ENCODE peak calls at places on chromosomes 13 and 19, in seven cellular contexts. X is HCT116, Q is fibroblast of lung, J is GM23248, H is GM23338, G is A673, P is PC-3. F is an unnamed sample.
A peak's percentile ranks its signal among the peaks of the same experiment; 100 is the strongest.

GRCh38 chr19:1286859-1287621 is 1.4 kb downstream of the EFNA2 start:
- DNase-seq in X (no peak), Q (no peak), J (no peak), H (no peak), G (no peak), P (no peak), F (no peak)

GRCh38 chr13:35923347-35923746 is 207.8 kb downstream of the DCLK1 start:
- DNase-seq in X (peak; percentile 16), Q (peak; percentile 17), J (peak; percentile 84), H (no peak), G (peak; percentile 95), P (peak; percentile 67), F (peak; percentile 45)

GRCh38 chr19:49150106-49150943 is 4.9 kb downstream of the HRC start:
- DNase-seq in X (peak; percentile 76), Q (peak; percentile 75), J (peak; percentile 85), H (peak; percentile 95), G (peak; percentile 94), P (peak; percentile 86), F (peak; percentile 68)

GRCh38 chr13:95624020-95624419 is 20.5 kb downstream of the DZIP1 start:
- DNase-seq in X (peak; percentile 39), Q (peak; percentile 72), J (peak; percentile 73), H (peak; percentile 90), G (peak; percentile 68), P (peak; percentile 58), F (peak; percentile 40)

GRCh38 chr13:101452519-101453485 is at the start of gene ITGBL1:
- DNase-seq in X (no peak), Q (peak; percentile 50), J (peak; percentile 76), H (no peak), G (peak; percentile 27), P (peak; percentile 41), F (peak; percentile 55)

GRCh38 chr19:41657157-41657556 is 30.3 kb upstream of the CEACAM4 start:
- DNase-seq in X (no peak), Q (no peak), J (no peak), H (peak; percentile 50), G (no peak), P (no peak), F (no peak)

GRCh38 chr13:72174549-72174948 is 307.5 kb upstream of the DACH1 start:
- DNase-seq in X (no peak), Q (peak; percentile 3), J (no peak), H (no peak), G (no peak), P (no peak), F (no peak)

GRCh38 chr13:33125821-33126570 is 109.8 kb downstream of the KL start:
- DNase-seq in X (peak; percentile 87), Q (peak; percentile 95), J (peak; percentile 96), H (peak; percentile 15), G (peak; percentile 86), P (peak; percentile 90), F (peak; percentile 80)

GRCh38 chr19:29544656-29545360 is 19.0 kb downstream of the VSTM2B start:
- DNase-seq in X (no peak), Q (no peak), J (no peak), H (no peak), G (no peak), P (no peak), F (no peak)

GRCh38 chr19:50358483-50359431 is 6.7 kb downstream of the NAPSA start:
- DNase-seq in X (no peak), Q (peak; percentile 51), J (peak; percentile 17), H (no peak), G (peak; percentile 90), P (peak; percentile 32), F (no peak)

GRCh38 chr13:22108283-22108897 is 437.5 kb downstream of the FGF9 start:
- DNase-seq in X (no peak), Q (peak; percentile 66), J (peak; percentile 54), H (no peak), G (no peak), P (peak; percentile 1), F (no peak)

GRCh38 chr13:46530084-46530935 is 22.7 kb upstream of the LRCH1 start:
- DNase-seq in X (no peak), Q (peak; percentile 58), J (peak; percentile 67), H (no peak), G (peak; percentile 18), P (peak; percentile 80), F (peak; percentile 20)

GRCh38 chr19:4342421-4343055 is 824 bp upstream of the MPND start:
- DNase-seq in X (peak; percentile 100), Q (peak; percentile 100), J (peak; percentile 100), H (peak; percentile 100), G (peak; percentile 100), P (peak; percentile 98), F (peak; percentile 100)
- TF ChIP-seq EZH2 in X (no peak), Q (peak; percentile 94), J (no peak), H (no peak), G (no peak), P (no peak), F (peak; percentile 98)

GRCh38 chr13:75091707-75092106 is 390.3 kb downstream of the TBC1D4 start:
- DNase-seq in X (no peak), Q (no peak), J (no peak), H (peak; percentile 21), G (no peak), P (no peak), F (no peak)

GRCh38 chr13:75088915-75089314 is 393.1 kb downstream of the TBC1D4 start:
- DNase-seq in X (no peak), Q (no peak), J (no peak), H (no peak), G (no peak), P (no peak), F (no peak)

GRCh38 chr13:75091185-75091584 is 390.8 kb downstream of the TBC1D4 start:
- DNase-seq in X (no peak), Q (no peak), J (no peak), H (no peak), G (no peak), P (no peak), F (no peak)
- H3K27ac ChIP-seq in X (no peak overlapping the region), Q (no peak overlapping the region), J (no peak overlapping the region), H (no peak overlapping the region), G (no peak overlapping the region), P (no peak overlapping the region), F (no peak overlapping the region)

GRCh38 chr19:45215391-45216191 is 29.6 kb downstream of the EXOC3L2 start:
- DNase-seq in X (no peak), Q (no peak), J (no peak), H (peak; percentile 77), G (no peak), P (peak; percentile 47), F (peak; percentile 36)
- TF ChIP-seq EZH2 in X (no peak), Q (no peak), J (no peak), H (peak; percentile 11), G (no peak), P (no peak), F (no peak)

GRCh38 chr13:110018009-110018408 is 231.6 kb upstream of the IRS2 start:
- DNase-seq in X (no peak), Q (no peak), J (peak; percentile 58), H (no peak), G (no peak), P (peak; percentile 60), F (peak; percentile 14)
- H3K27ac ChIP-seq in X (peak overlapping the region; percentile 33), Q (peak overlapping the region; percentile 55), J (peak overlapping the region; percentile 71), H (no peak overlapping the region), G (no peak overlapping the region), P (peak overlapping the region; percentile 79), F (peak overlapping the region; percentile 95)

GRCh38 chr19:33139165-33139564 is 7.3 kb downstream of the WDR88 start:
- DNase-seq in X (no peak), Q (no peak), J (no peak), H (peak; percentile 17), G (no peak), P (no peak), F (no peak)
- TF ChIP-seq EZH2 in X (no peak), Q (no peak), J (no peak), H (no peak), G (no peak), P (no peak), F (no peak)

GRCh38 chr13:112779856-112780604 is 90.2 kb downstream of the ATP11A start:
- DNase-seq in X (no peak), Q (no peak), J (peak; percentile 42), H (no peak), G (no peak), P (no peak), F (no peak)

GRCh38 chr13:112782433-112783010 is 92.7 kb downstream of the ATP11A start:
- DNase-seq in X (no peak), Q (no peak), J (no peak), H (no peak), G (no peak), P (no peak), F (no peak)

GRCh38 chr13:112783135-112783945 is 93.5 kb downstream of the ATP11A start:
- DNase-seq in X (no peak), Q (peak; percentile 83), J (peak; percentile 54), H (no peak), G (no peak), P (no peak), F (no peak)

GRCh38 chr13:112781287-112781686 is 91.4 kb downstream of the ATP11A start:
- DNase-seq in X (no peak), Q (no peak), J (no peak), H (no peak), G (no peak), P (no peak), F (no peak)

GRCh38 chr13:112781881-112782361 is 92.1 kb downstream of the ATP11A start:
- DNase-seq in X (no peak), Q (peak; percentile 47), J (peak; percentile 47), H (no peak), G (no peak), P (no peak), F (peak; percentile 30)
- H3K27ac ChIP-seq in X (no peak overlapping the region), Q (no peak overlapping the region), J (no peak overlapping the region), H (peak overlapping the region; percentile 66), G (no peak overlapping the region), P (no peak overlapping the region), F (no peak overlapping the region)

F was measured in mammary epithelial cell.